ENCODE peak calls at places on chromosome 10, in ten cellular contexts. E is fibroblast of pulmonary artery, L is dorsolateral prefrontal cortex, N is fibroblast of villous mesenchyme, G is foreskin fibroblast, A is GM13977, S is astrocyte of the spinal cord, C is foreskin keratinocyte, H is cardiac fibroblast, Z is sigmoid colon. J is an unnamed sample.

GRCh38 chr10:44968101-44968886 is 8.7 kb downstream of the RASSF4 start:
- DNase-seq in E (peak), L (no peak), N (peak), G (no peak), A (no peak), S (no peak), C (no peak), H (peak), Z (peak), J (no peak)

GRCh38 chr10:112834661-112835060 is 115.4 kb upstream of the TCF7L2 start:
- DNase-seq in E (no peak), L (no peak), N (no peak), G (no peak), A (no peak), S (no peak), C (no peak), H (no peak), Z (no peak), J (no peak)

GRCh38 chr10:22564060-22564459 is 150.3 kb downstream of the PIP4K2A start:
- DNase-seq in E (no peak), L (no peak), N (no peak), G (no peak), A (no peak), S (no peak), C (no peak), H (no peak), Z (no peak), J (no peak)

GRCh38 chr10:48670978-48671913 is 13.4 kb upstream of the WDFY4 start:
- DNase-seq in E (no peak), L (no peak), N (no peak), G (no peak), A (peak), S (no peak), C (no peak), H (no peak), Z (no peak), J (peak)

GRCh38 chr10:3873728-3874461 is 88.9 kb upstream of the KLF6 start:
- DNase-seq in E (peak), L (no peak), N (peak), G (no peak), A (peak), S (peak), C (peak), H (peak), Z (no peak), J (peak)

GRCh38 chr10:136465-136762 is 1.2 kb downstream of the ZMYND11 start:
- DNase-seq in E (no peak), L (no peak), N (no peak), G (no peak), A (no peak), S (no peak), C (no peak), H (no peak), Z (no peak), J (no peak)

GRCh38 chr10:109343293-109343692 is 580.0 kb downstream of the XPNPEP1 start:
- DNase-seq in E (peak), L (no peak), N (peak), G (peak), A (no peak), S (peak), C (peak), H (peak), Z (no peak), J (no peak)

GRCh38 chr10:74223755-74224530 is 72.9 kb downstream of the ADK start:
- DNase-seq in E (peak), L (no peak), N (peak), G (peak), A (no peak), S (peak), C (peak), H (peak), Z (no peak), J (no peak)

GRCh38 chr10:27644307-27644939 is 101.2 kb downstream of the MKX start:
- DNase-seq in E (no peak), L (no peak), N (no peak), G (no peak), A (no peak), S (no peak), C (no peak), H (peak), Z (no peak), J (no peak)

GRCh38 chr10:11345224-11346054 is 266.0 kb downstream of the USP6NL start:
- DNase-seq in E (peak), L (no peak), N (peak), G (peak), A (no peak), S (no peak), C (peak), H (peak), Z (no peak), J (no peak)

DNA sequence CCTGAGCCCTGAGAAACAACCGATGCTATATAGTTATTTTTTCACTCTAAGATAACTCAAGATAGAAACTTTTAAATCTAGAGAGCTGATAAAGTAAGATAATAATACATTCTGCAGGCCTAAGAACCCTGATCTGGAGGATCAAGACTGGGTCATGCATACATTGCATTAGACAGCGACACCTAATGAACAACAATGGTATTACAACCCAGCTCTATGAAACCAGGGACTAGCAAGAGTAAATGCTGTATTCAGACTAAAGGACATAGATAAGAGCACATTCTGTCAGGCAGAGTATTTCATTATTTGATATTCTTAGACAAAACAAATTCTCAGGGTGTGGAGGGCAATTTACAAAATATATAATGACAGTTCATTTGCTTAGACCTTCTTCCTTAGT is 148.6 kb downstream of the GRK5 start:
- DNase-seq in E (no peak), L (no peak), N (no peak), G (no peak), A (no peak), S (no peak), C (no peak), H (peak), Z (no peak), J (no peak)
- TF ChIP-seq CTCF in E (peak), L (no peak), N (peak), G (no peak), A (peak), S (peak), C (peak), H (peak), Z (no peak), J (no peak)

GRCh38 chr10:97534746-97535367 is 36.1 kb downstream of the UBTD1 start:
- DNase-seq in E (peak), L (peak), N (peak), G (no peak), A (peak), S (no peak), C (no peak), H (peak), Z (no peak), J (peak)
- TF ChIP-seq CTCF in E (peak), L (peak), N (peak), G (peak), A (peak), S (peak), C (peak), H (peak), Z (no peak), J (peak)

GRCh38 chr10:32947586-32947985 is 10.4 kb downstream of the ITGB1 start:
- DNase-seq in E (no peak), L (no peak), N (no peak), G (no peak), A (no peak), S (no peak), C (no peak), H (no peak), Z (no peak), J (no peak)

GRCh38 chr10:32946108-32946507 is 11.9 kb downstream of the ITGB1 start:
- DNase-seq in E (no peak), L (no peak), N (no peak), G (no peak), A (no peak), S (no peak), C (no peak), H (no peak), Z (no peak), J (no peak)

GRCh38 chr10:32950457-32951109 is 7.4 kb downstream of the ITGB1 start:
- DNase-seq in E (no peak), L (no peak), N (peak), G (no peak), A (no peak), S (no peak), C (no peak), H (no peak), Z (no peak), J (no peak)

GRCh38 chr10:32949221-32949678 is 8.8 kb downstream of the ITGB1 start:
- DNase-seq in E (no peak), L (no peak), N (peak), G (no peak), A (no peak), S (no peak), C (no peak), H (no peak), Z (no peak), J (no peak)

DNA sequence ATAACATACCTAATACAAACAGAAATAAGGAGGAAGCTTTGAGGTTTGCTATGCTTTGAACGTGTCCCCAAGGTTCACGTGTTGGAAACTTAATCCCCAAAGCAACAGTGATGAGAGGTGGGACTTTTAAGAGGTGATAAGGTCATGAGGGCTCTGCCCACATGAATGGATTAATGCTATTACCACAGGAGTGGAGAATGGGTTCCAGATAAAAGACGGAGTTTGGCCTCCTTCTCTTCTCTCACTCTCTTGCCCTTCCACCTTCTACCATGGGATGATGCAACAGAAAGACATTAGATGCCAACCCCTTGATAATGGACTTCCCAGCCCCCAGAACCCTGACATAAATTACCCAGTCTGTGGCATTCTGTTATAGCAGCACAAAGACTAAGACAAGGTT is 9.6 kb downstream of the ITGB1 start:
- DNase-seq in E (no peak), L (no peak), N (no peak), G (no peak), A (no peak), S (no peak), C (no peak), H (no peak), Z (no peak), J (no peak)
- TF ChIP-seq CTCF in E (no peak), L (no peak), N (no peak), G (no peak), A (no peak), S (no peak), C (no peak), H (no peak), Z (no peak), J (no peak)

GRCh38 chr10:61465807-61466425 is 12.7 kb upstream of the TMEM26 start:
- DNase-seq in E (peak), L (no peak), N (peak), G (no peak), A (no peak), S (no peak), C (no peak), H (peak), Z (no peak), J (no peak)
- TF ChIP-seq CTCF in E (no peak), L (no peak), N (no peak), G (no peak), A (no peak), S (no peak), C (peak), H (no peak), Z (no peak), J (no peak)

GRCh38 chr10:131310054-131310903 is 1.2 kb downstream of the TCERG1L start:
- DNase-seq in E (no peak), L (no peak), N (no peak), G (no peak), A (no peak), S (no peak), C (no peak), H (peak), Z (no peak), J (no peak)
- TF ChIP-seq CTCF in E (peak), L (peak), N (peak), G (no peak), A (no peak), S (peak), C (peak), H (peak), Z (no peak), J (no peak)

DNA sequence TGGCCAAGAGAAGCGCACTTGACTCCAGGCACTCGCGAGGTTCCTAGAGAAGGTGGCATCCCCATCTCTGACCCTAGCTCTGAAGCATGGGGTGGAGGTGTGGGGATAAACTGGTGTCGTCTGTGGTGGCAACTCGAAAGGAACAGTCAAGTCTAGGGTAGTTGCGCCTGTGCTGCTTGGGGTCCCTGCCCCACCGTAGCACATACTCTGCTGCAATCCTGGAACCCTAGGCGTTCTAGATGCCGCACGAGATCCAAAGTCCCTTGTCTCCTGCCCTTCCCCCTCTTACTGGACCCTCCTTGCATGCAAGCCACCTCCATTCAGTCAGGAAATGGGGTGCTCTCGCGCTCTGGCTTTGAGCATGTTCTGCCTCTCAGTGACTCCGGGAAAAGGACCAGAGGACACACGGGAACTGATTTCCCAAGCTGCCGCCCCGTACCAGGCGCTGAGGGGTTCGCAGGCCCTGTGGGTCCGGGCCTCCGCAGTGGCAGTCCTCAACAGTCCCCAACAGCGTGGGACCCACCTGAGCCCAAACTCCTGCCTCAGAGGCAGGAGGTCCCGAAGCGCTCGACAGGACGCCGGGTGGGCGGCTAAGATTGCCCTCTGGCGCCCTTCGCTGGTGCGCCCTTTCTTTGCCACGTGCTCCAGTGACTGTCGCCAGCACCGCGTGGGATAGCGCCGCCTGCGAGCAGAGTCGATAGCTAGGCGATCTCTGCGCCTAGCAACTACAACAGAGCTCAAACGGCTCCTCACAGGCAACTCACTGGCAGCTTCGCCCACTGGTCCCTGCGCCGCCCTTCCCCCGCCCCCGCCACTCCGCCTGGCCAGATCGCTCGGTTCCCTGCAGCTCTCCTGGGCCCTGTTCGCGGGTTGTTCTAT is 452.0 kb downstream of the REEP3 start:
- DNase-seq in E (no peak), L (no peak), N (no peak), G (no peak), A (no peak), S (no peak), C (no peak), H (no peak), Z (no peak), J (no peak)
- TF ChIP-seq CTCF in E (no peak), L (no peak), N (no peak), G (no peak), A (no peak), S (no peak), C (no peak), H (no peak), Z (no peak), J (no peak)

GRCh38 chr10:90138844-90139243 is 437.5 kb downstream of the KIF20B start:
- DNase-seq in E (peak), L (no peak), N (peak), G (no peak), A (no peak), S (no peak), C (peak), H (peak), Z (no peak), J (no peak)
- TF ChIP-seq CTCF in E (peak), L (peak), N (peak), G (peak), A (peak), S (peak), C (peak), H (peak), Z (no peak), J (no peak)

GRCh38 chr10:102394079-102394800 is 1.3 kb upstream of the NFKB2 start:
- DNase-seq in E (peak), L (peak), N (peak), G (peak), A (peak), S (peak), C (peak), H (peak), Z (peak), J (peak)
- TF ChIP-seq CTCF in E (no peak), L (no peak), N (no peak), G (no peak), A (no peak), S (no peak), C (no peak), H (peak), Z (peak), J (no peak)

GRCh38 chr10:24513155-24513554 is 210.5 kb downstream of the ARHGAP21 start:
- DNase-seq in E (peak), L (no peak), N (peak), G (no peak), A (no peak), S (peak), C (no peak), H (peak), Z (no peak), J (no peak)
- TF ChIP-seq CTCF in E (peak), L (peak), N (peak), G (peak), A (peak), S (peak), C (peak), H (peak), Z (no peak), J (peak)

GRCh38 chr10:103062854-103063642 is 130.0 kb downstream of the NT5C2 start:
- DNase-seq in E (no peak), L (peak), N (no peak), G (no peak), A (no peak), S (no peak), C (no peak), H (no peak), Z (no peak), J (no peak)
- TF ChIP-seq CTCF in E (no peak), L (peak), N (no peak), G (no peak), A (no peak), S (peak), C (peak), H (no peak), Z (no peak), J (no peak)

J was measured in GM10248.